ENCODE peak calls at places on chromosomes 6 and 20, in four cellular contexts. V is RWPE1, Z is glutamatergic neuron, P is neural crest cell. K is an unnamed sample.

GRCh38 chr6:39396854-39397253 is 74.4 kb upstream of the KCNK16 start:
- DNase-seq in V (no peak), Z (no peak), P (no peak), K (no peak)

GRCh38 chr6:43368517-43369160 is 808 bp downstream of the ZNF318 start:
- DNase-seq in V (peak), Z (peak), P (peak), K (peak)

GRCh38 chr6:25446815-25447569 is 167.8 kb downstream of the CARMIL1 start:
- DNase-seq in V (no peak), Z (no peak), P (no peak), K (no peak)

GRCh38 chr6:146913842-146914562 is 290.2 kb upstream of the STXBP5 start:
- DNase-seq in V (peak), Z (peak), P (peak), K (no peak)

GRCh38 chr6:53587291-53587690 is 42.4 kb upstream of the GCLC start:
- DNase-seq in V (no peak), Z (no peak), P (no peak), K (no peak)

GRCh38 chr6:40722553-40723258 is 135.5 kb upstream of the LRFN2 start:
- DNase-seq in V (no peak), Z (no peak), P (no peak), K (no peak)

GRCh38 chr6:35082046-35082732 is 59.0 kb downstream of the TCP11 start:
- DNase-seq in V (no peak), Z (no peak), P (no peak), K (no peak)

GRCh38 chr6:41505084-41506049 is 40.8 kb upstream of the FOXP4 start:
- DNase-seq in V (peak), Z (peak), P (no peak), K (peak)

GRCh38 chr20:23153696-23154341 is 67.7 kb upstream of the CD93 start:
- DNase-seq in V (no peak), Z (no peak), P (no peak), K (no peak)

GRCh38 chr20:2108987-2109386 is 7.4 kb downstream of the STK35 start:
- DNase-seq in V (peak), Z (no peak), P (no peak), K (no peak)

DNA sequence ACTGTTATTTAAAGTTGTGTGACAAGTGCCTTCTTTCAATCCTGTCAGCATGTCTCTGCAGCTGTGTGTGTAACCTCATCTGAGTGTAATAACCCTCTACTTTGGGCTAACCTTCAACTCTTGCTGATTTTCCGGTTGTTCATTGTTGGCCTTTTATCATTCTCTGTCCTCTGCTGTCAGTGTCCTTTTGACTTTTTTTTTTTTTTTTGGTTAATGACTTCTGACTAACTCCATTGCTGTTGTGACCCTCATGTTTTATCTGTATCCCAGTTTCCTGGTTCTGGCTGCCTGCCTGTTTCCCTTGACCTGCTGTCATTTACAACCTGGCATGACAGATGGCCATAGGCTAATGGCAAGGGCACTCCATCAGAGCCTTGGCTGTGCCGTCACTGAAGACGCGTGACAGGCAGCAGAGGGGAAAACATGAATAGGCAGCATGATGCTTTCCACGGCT is 145.7 kb upstream of the MAN1A1 start:
- DNase-seq in V (no peak), Z (peak), P (no peak), K (no peak)
- TF ChIP-seq CTCF in V (no peak), Z (no peak), P (no peak), K (no peak)

GRCh38 chr6:145313041-145313855 is 422.1 kb downstream of the EPM2A start:
- DNase-seq in V (no peak), Z (no peak), P (no peak), K (no peak)

GRCh38 chr6:145319605-145320004 is 415.7 kb downstream of the EPM2A start:
- DNase-seq in V (no peak), Z (no peak), P (no peak), K (no peak)

GRCh38 chr6:145315982-145316600 is 419.2 kb downstream of the EPM2A start:
- DNase-seq in V (no peak), Z (no peak), P (no peak), K (no peak)

GRCh38 chr6:145323652-145324051 is 411.7 kb downstream of the EPM2A start:
- DNase-seq in V (no peak), Z (no peak), P (no peak), K (no peak)

DNA sequence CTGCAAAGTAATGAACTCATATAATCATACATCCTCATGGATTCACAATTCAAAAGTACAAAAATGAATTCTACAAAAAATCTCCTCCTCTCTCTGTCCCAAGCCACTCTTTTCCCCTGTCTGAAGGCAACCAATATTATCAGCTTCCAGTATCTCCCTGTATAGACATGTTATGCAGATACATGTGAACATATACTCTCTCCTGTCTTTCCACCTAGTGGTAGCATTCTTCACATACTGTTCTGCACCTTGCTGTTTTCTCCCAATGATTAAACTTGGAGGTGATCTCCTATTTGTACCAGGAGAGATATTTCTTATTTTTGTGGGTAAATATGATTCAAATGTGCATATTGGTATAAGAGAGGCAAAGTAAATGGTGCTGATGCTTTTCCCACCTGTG is 416.4 kb downstream of the EPM2A start:
- DNase-seq in V (no peak), Z (no peak), P (no peak), K (no peak)
- TF ChIP-seq CTCF in V (no peak), Z (no peak), P (peak), K (no peak)

DNA sequence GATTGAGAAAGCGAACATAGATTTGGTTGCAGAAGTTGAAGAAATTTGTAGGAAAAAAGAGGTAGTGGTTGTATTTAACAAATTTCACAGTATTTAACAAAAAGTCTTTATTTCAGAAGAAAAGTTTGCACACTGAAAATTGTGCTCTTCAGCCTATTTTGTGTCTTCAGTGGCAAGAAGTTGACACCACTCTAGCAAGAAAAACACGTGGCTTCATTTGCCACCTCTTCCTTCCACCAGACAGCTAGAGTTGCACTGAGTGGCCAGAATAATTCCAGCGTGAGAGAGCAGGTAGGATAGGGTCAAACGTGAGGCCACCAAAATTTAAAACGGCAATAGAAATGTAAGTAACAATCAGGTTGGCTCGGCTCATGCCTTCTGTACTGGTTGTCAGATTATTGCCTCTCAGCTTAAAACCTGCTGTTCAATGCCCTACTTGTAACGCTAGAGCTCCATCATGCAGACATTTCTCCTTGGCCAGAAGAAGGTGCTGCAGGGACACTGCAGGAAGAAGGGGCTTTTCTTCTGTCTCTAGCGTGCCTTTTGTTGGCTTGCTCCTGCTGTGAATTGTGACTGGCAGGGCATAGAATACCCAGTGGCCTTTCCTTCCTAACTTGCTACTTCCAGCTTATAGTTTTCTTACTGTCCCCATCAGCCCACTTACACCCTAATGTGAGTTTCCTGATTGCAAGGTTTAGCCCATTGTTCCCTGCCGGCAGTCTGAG is 12.1 kb downstream of the TRAPPC3L start:
- DNase-seq in V (no peak), Z (no peak), P (no peak), K (no peak)
- TF ChIP-seq CTCF in V (no peak), Z (no peak), P (no peak), K (no peak)

GRCh38 chr6:101114703-101115102 is 233.6 kb upstream of the ASCC3 start:
- DNase-seq in V (peak), Z (no peak), P (peak), K (peak)
- TF ChIP-seq CTCF in V (peak), Z (no peak), P (peak), K (no peak)

GRCh38 chr6:44631968-44632367 is 244.5 kb downstream of the CDC5L start:
- DNase-seq in V (no peak), Z (no peak), P (no peak), K (no peak)

GRCh38 chr6:44628347-44628746 is 240.8 kb downstream of the CDC5L start:
- DNase-seq in V (no peak), Z (no peak), P (no peak), K (no peak)

GRCh38 chr6:44627879-44628271 is 240.4 kb downstream of the CDC5L start:
- DNase-seq in V (no peak), Z (no peak), P (no peak), K (no peak)

GRCh38 chr6:44629636-44630035 is 242.1 kb downstream of the CDC5L start:
- DNase-seq in V (no peak), Z (no peak), P (no peak), K (no peak)

GRCh38 chr6:44630125-44631028 is 242.9 kb downstream of the CDC5L start:
- DNase-seq in V (peak), Z (peak), P (peak), K (peak)
- TF ChIP-seq CTCF in V (peak), Z (no peak), P (peak), K (peak)

GRCh38 chr20:25336561-25337422 is 53.8 kb downstream of the ABHD12 start:
- DNase-seq in V (peak), Z (no peak), P (no peak), K (no peak)
- TF ChIP-seq CTCF in V (peak), Z (peak), P (peak), K (no peak)

GRCh38 chr20:62831854-62832211 is 15.0 kb downstream of the COL9A3 start:
- DNase-seq in V (no peak), Z (no peak), P (no peak), K (no peak)

GRCh38 chr20:62830251-62830650 is 13.4 kb downstream of the COL9A3 start:
- DNase-seq in V (no peak), Z (no peak), P (no peak), K (peak)

GRCh38 chr20:62829231-62830230 is 12.7 kb downstream of the COL9A3 start:
- DNase-seq in V (no peak), Z (no peak), P (no peak), K (no peak)

GRCh38 chr20:62831361-62831788 is 14.5 kb downstream of the COL9A3 start:
- DNase-seq in V (no peak), Z (no peak), P (no peak), K (no peak)

GRCh38 chr20:62830821-62831220 is 14.0 kb downstream of the COL9A3 start:
- DNase-seq in V (no peak), Z (peak), P (no peak), K (no peak)
- TF ChIP-seq CTCF in V (no peak), Z (no peak), P (no peak), K (no peak)

GRCh38 chr6:64736421-64736950 is 970.5 kb downstream of the EYS start:
- DNase-seq in V (no peak), Z (no peak), P (no peak), K (no peak)

GRCh38 chr6:64729522-64729921 is 977.5 kb downstream of the EYS start:
- DNase-seq in V (no peak), Z (no peak), P (no peak), K (no peak)

GRCh38 chr6:64733433-64733832 is 973.6 kb downstream of the EYS start:
- DNase-seq in V (no peak), Z (no peak), P (no peak), K (no peak)

GRCh38 chr6:64737418-64737817 is 969.6 kb downstream of the EYS start:
- DNase-seq in V (no peak), Z (no peak), P (no peak), K (no peak)

GRCh38 chr6:64732888-64733287 is 974.1 kb downstream of the EYS start:
- DNase-seq in V (peak), Z (no peak), P (no peak), K (no peak)
- TF ChIP-seq CTCF in V (no peak), Z (no peak), P (no peak), K (no peak)

GRCh38 chr6:102619585-102619984 is 1226.1 kb downstream of the GRIK2 start:
- DNase-seq in V (peak), Z (no peak), P (no peak), K (peak)
- TF ChIP-seq CTCF in V (peak), Z (peak), P (peak), K (no peak)

K was measured in GM20000.